ENCODE peak calls at places on chromosome 10, in six cellular contexts. One of them, this sample, is unnamed.

GRCh38 chr10:63150745-63151144 is 17.6 kb downstream of the NRBF2 start:
- DNase-seq in CD8-positive, alpha-beta memory T cell: no peak
- DNase-seq in DND-41: no peak
- DNase-seq in prostate gland: no peak
- DNase-seq in upper lobe of right lung: no peak
- DNase-seq in colonic mucosa: no peak
- DNase-seq in this sample: no peak

GRCh38 chr10:33920351-33920750 is 585.9 kb upstream of the NRP1 start:
- DNase-seq in DND-41: no peak
- DNase-seq in prostate gland: no peak
- DNase-seq in CD8-positive, alpha-beta memory T cell: no peak
- DNase-seq in upper lobe of right lung: no peak
- DNase-seq in colonic mucosa: no peak
- DNase-seq in this sample: no peak

GRCh38 chr10:9045311-9045710 is 990.8 kb downstream of the GATA3 start:
- DNase-seq in upper lobe of right lung: no peak
- DNase-seq in prostate gland: no peak
- DNase-seq in colonic mucosa: no peak
- DNase-seq in CD8-positive, alpha-beta memory T cell: no peak
- DNase-seq in DND-41: no peak
- DNase-seq in this sample: no peak

GRCh38 chr10:95431900-95432342 is 129.2 kb downstream of the SORBS1 start:
- DNase-seq in DND-41: no peak
- DNase-seq in upper lobe of right lung: no peak
- DNase-seq in CD8-positive, alpha-beta memory T cell: no peak
- DNase-seq in colonic mucosa: no peak
- DNase-seq in prostate gland: no peak
- DNase-seq in this sample: no peak

GRCh38 chr10:130053561-130053960 is 57.1 kb downstream of the C10orf143 start:
- DNase-seq in upper lobe of right lung: no peak
- DNase-seq in colonic mucosa: no peak
- DNase-seq in CD8-positive, alpha-beta memory T cell: no peak
- DNase-seq in DND-41: no peak
- DNase-seq in prostate gland: no peak
- DNase-seq in this sample: no peak

GRCh38 chr10:128267581-128267980 is 141.4 kb upstream of the MKI67 start:
- DNase-seq in prostate gland: no peak
- DNase-seq in CD8-positive, alpha-beta memory T cell: no peak
- DNase-seq in DND-41: no peak
- DNase-seq in colonic mucosa: no peak
- DNase-seq in upper lobe of right lung: no peak
- DNase-seq in this sample: no peak

GRCh38 chr10:113111900-113112853 is 162.1 kb downstream of the TCF7L2 start:
- DNase-seq in prostate gland: no peak
- DNase-seq in DND-41: no peak
- DNase-seq in colonic mucosa: no peak
- DNase-seq in upper lobe of right lung: no peak
- DNase-seq in CD8-positive, alpha-beta memory T cell: no peak
- DNase-seq in this sample: no peak

GRCh38 chr10:115402690-115403089 is 309.5 kb downstream of the ATRNL1 start:
- DNase-seq in CD8-positive, alpha-beta memory T cell: no peak
- DNase-seq in prostate gland: no peak
- DNase-seq in upper lobe of right lung: no peak
- DNase-seq in DND-41: no peak
- DNase-seq in colonic mucosa: no peak
- DNase-seq in this sample: no peak

GRCh38 chr10:45495438-45496152 is 121.6 kb downstream of the ALOX5 start:
- DNase-seq in upper lobe of right lung: no peak
- DNase-seq in DND-41: no peak
- DNase-seq in CD8-positive, alpha-beta memory T cell: no peak
- DNase-seq in prostate gland: no peak
- DNase-seq in colonic mucosa: no peak
- DNase-seq in this sample: no peak

GRCh38 chr10:79208251-79208983 is 138.9 kb upstream of the PPIF start:
- DNase-seq in colonic mucosa: no peak
- DNase-seq in prostate gland: no peak
- DNase-seq in DND-41: no peak
- DNase-seq in upper lobe of right lung: no peak
- DNase-seq in CD8-positive, alpha-beta memory T cell: no peak
- DNase-seq in this sample: no peak

GRCh38 chr10:24382979-24383663 is 174.2 kb downstream of the KIAA1217 start:
- DNase-seq in DND-41: no peak
- DNase-seq in upper lobe of right lung: no peak
- DNase-seq in prostate gland: peak; percentile 75
- DNase-seq in colonic mucosa: peak; percentile 63
- DNase-seq in CD8-positive, alpha-beta memory T cell: no peak
- DNase-seq in this sample: no peak

GRCh38 chr10:104323721-104324686 is 14.3 kb downstream of the ITPRIP start:
- DNase-seq in upper lobe of right lung: peak; percentile 84
- DNase-seq in colonic mucosa: no peak
- DNase-seq in DND-41: no peak
- DNase-seq in CD8-positive, alpha-beta memory T cell: no peak
- DNase-seq in prostate gland: no peak
- DNase-seq in this sample: no peak

GRCh38 chr10:108901766-108902365 is 1021.4 kb downstream of the XPNPEP1 start:
- DNase-seq in upper lobe of right lung: no peak
- DNase-seq in CD8-positive, alpha-beta memory T cell: no peak
- DNase-seq in colonic mucosa: no peak
- DNase-seq in prostate gland: no peak
- DNase-seq in DND-41: no peak
- DNase-seq in this sample: no peak

GRCh38 chr10:107383357-107383756 is 218.9 kb upstream of the SORCS1 start:
- DNase-seq in DND-41: no peak
- DNase-seq in upper lobe of right lung: no peak
- DNase-seq in colonic mucosa: no peak
- DNase-seq in CD8-positive, alpha-beta memory T cell: no peak
- DNase-seq in prostate gland: no peak
- DNase-seq in this sample: no peak
- H3K9me3 ChIP-seq in DND-41: no peaks in the 10 kb centered on the region
- H3K9me3 ChIP-seq in upper lobe of right lung: no peaks in the 10 kb centered on the region
- H3K9me3 ChIP-seq in colonic mucosa: no peaks in the 10 kb centered on the region
- H3K9me3 ChIP-seq in CD8-positive, alpha-beta memory T cell: no peaks in the 10 kb centered on the region
- H3K9me3 ChIP-seq in prostate gland: no peaks in the 10 kb centered on the region
- H3K9me3 ChIP-seq in this sample: no peaks in the 10 kb centered on the region

GRCh38 chr10:80496555-80497172 is 41.0 kb upstream of the SH2D4B start:
- DNase-seq in prostate gland: no peak
- DNase-seq in upper lobe of right lung: no peak
- DNase-seq in colonic mucosa: no peak
- DNase-seq in CD8-positive, alpha-beta memory T cell: no peak
- DNase-seq in DND-41: no peak
- DNase-seq in this sample: no peak
- H3K27ac ChIP-seq in prostate gland: peak overlapping the region; percentile 63
- H3K27ac ChIP-seq in upper lobe of right lung: peak overlapping the region; percentile 86
- H3K27ac ChIP-seq in colonic mucosa: no peak overlapping the region
- H3K27ac ChIP-seq in CD8-positive, alpha-beta memory T cell: no peak overlapping the region
- H3K27ac ChIP-seq in DND-41: no peak overlapping the region
- H3K27ac ChIP-seq in this sample: peak overlapping the region; percentile 59

GRCh38 chr10:48681749-48682148 is 2.9 kb upstream of the WDFY4 start:
- DNase-seq in DND-41: no peak
- DNase-seq in colonic mucosa: no peak
- DNase-seq in upper lobe of right lung: no peak
- DNase-seq in prostate gland: no peak
- DNase-seq in CD8-positive, alpha-beta memory T cell: no peak
- DNase-seq in this sample: no peak
- H3K4me1 ChIP-seq in DND-41: no peaks in the 10 kb centered on the region
- H3K4me1 ChIP-seq in colonic mucosa: no peaks in the 10 kb centered on the region
- H3K4me1 ChIP-seq in upper lobe of right lung: no peaks in the 10 kb centered on the region
- H3K4me1 ChIP-seq in prostate gland: no peaks in the 10 kb centered on the region
- H3K4me1 ChIP-seq in CD8-positive, alpha-beta memory T cell: no peaks in the 10 kb centered on the region
- H3K4me1 ChIP-seq in this sample: no peaks in the 10 kb centered on the region

DNA sequence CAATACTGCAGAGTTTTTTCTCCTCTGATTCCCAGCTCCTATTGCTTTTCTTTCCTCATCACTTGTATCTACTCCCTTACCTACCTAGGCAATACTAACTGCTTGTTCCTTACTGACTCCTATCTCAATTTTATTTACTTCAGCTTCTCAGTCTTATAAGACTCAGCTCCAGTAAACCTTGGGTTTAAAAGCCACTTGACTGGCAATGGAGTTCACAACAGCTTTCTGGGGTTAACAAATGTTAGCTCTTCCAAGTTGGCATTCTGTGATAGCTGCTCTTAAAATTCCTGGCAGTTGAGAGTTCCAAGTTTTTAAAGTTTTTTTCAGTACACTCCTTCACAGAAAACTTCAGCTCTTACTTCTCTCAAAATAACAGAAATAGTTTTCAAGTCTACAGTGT is 14.2 kb downstream of the ATAD1 start:
- DNase-seq in upper lobe of right lung: no peak
- DNase-seq in CD8-positive, alpha-beta memory T cell: no peak
- DNase-seq in prostate gland: no peak
- DNase-seq in colonic mucosa: no peak
- DNase-seq in DND-41: no peak
- DNase-seq in this sample: no peak
- H3K9me3 ChIP-seq in upper lobe of right lung: no peaks in the 10 kb centered on the region
- H3K9me3 ChIP-seq in CD8-positive, alpha-beta memory T cell: no peaks in the 10 kb centered on the region
- H3K9me3 ChIP-seq in prostate gland: no peaks in the 10 kb centered on the region
- H3K9me3 ChIP-seq in colonic mucosa: no peaks in the 10 kb centered on the region
- H3K9me3 ChIP-seq in DND-41: peaks cover 47% of the 10 kb centered on the region
- H3K9me3 ChIP-seq in this sample: no peaks in the 10 kb centered on the region

GRCh38 chr10:88975377-88975720 is 15.2 kb upstream of the FAS start:
- DNase-seq in CD8-positive, alpha-beta memory T cell: no peak
- DNase-seq in colonic mucosa: no peak
- DNase-seq in upper lobe of right lung: no peak
- DNase-seq in DND-41: peak; percentile 11
- DNase-seq in prostate gland: no peak
- DNase-seq in this sample: no peak
- H3K27ac ChIP-seq in CD8-positive, alpha-beta memory T cell: peak overlapping the region; percentile 12
- H3K27ac ChIP-seq in colonic mucosa: peak overlapping the region; percentile 72
- H3K27ac ChIP-seq in upper lobe of right lung: peak overlapping the region; percentile 88
- H3K27ac ChIP-seq in DND-41: peak overlapping the region; percentile 89
- H3K27ac ChIP-seq in prostate gland: peak overlapping the region; percentile 65
- H3K27ac ChIP-seq in this sample: peak overlapping the region; percentile 65

This sample was measured in naive thymus-derived CD4-positive, alpha-beta T cell.